ENCODE peak calls at places on chromosomes 4 and X, in nine cellular contexts. A is SK-N-SH, X is H1, W is transverse colon, G is suprapubic skin, F is stomach, Z is vagina, B is GM23338, T is HCT116. S is an unnamed sample.

GRCh38 chr4:791866-792630 is 33.9 kb downstream of the CPLX1 start:
- DNase-seq in A (no peak), X (no peak), W (peak; percentile 55), G (no peak), F (peak; percentile 69), Z (no peak), B (peak; percentile 85), T (no peak), S (peak; percentile 63)

GRCh38 chrX:96440941-96441340 is 243.7 kb upstream of the DIAPH2 start:
- DNase-seq in A (no peak), X (no peak), W (no peak), G (no peak), F (no peak), Z (no peak), B (no peak), T (no peak), S (no peak)

GRCh38 chr4:25966171-25966570 is 52.2 kb downstream of the SMIM20 start:
- DNase-seq in A (no peak), X (no peak), W (no peak), G (no peak), F (no peak), Z (no peak), B (no peak), T (no peak), S (no peak)

GRCh38 chr4:64360664-64361398 is 48.4 kb downstream of the TECRL start:
- DNase-seq in A (no peak), X (no peak), W (no peak), G (no peak), F (no peak), Z (no peak), B (no peak), T (no peak), S (no peak)

GRCh38 chr4:83356899-83357661 is 22.4 kb upstream of the HPSE start:
- DNase-seq in A (no peak), X (no peak), W (no peak), G (no peak), F (no peak), Z (no peak), B (no peak), T (peak; percentile 48), S (no peak)

GRCh38 chrX:124605518-124605917 is 259.2 kb downstream of the SH2D1A start:
- DNase-seq in A (no peak), X (no peak), W (no peak), G (no peak), F (no peak), Z (no peak), B (no peak), T (no peak), S (no peak)

GRCh38 chr4:156933633-156934258 is 37.9 kb downstream of the PDGFC start:
- DNase-seq in A (no peak), X (no peak), W (no peak), G (no peak), F (no peak), Z (no peak), B (no peak), T (peak; percentile 32), S (no peak)

GRCh38 chrX:1592128-1592862 is 891 bp downstream of the AKAP17A start:
- DNase-seq in A (peak; percentile 50), X (peak; percentile 49), W (peak; percentile 38), G (peak; percentile 77), F (peak; percentile 26), Z (no peak), B (peak; percentile 52), T (no peak), S (no peak)

GRCh38 chr4:16772366-16772850 is 126.0 kb downstream of the LDB2 start:
- DNase-seq in A (no peak), X (no peak), W (no peak), G (no peak), F (no peak), Z (no peak), B (no peak), T (no peak), S (no peak)

GRCh38 chrX:69298466-69299140 is 133.3 kb upstream of the PJA1 start:
- DNase-seq in A (no peak), X (no peak), W (no peak), G (no peak), F (no peak), Z (no peak), B (no peak), T (no peak), S (no peak)

GRCh38 chrX:154369453-154370299 is 4.8 kb downstream of the FLNA start:
- DNase-seq in A (peak; percentile 83), X (peak; percentile 65), W (peak; percentile 64), G (no peak), F (no peak), Z (no peak), B (peak; percentile 82), T (peak; percentile 63), S (peak; percentile 66)

GRCh38 chr4:31575504-31575903 is 855.3 kb downstream of the PCDH7 start:
- DNase-seq in A (no peak), X (no peak), W (no peak), G (no peak), F (no peak), Z (no peak), B (peak; percentile 32), T (no peak), S (no peak)

GRCh38 chrX:64536740-64537139 is 141.5 kb upstream of the MTMR8 start:
- DNase-seq in A (no peak), X (no peak), W (no peak), G (no peak), F (no peak), Z (no peak), B (no peak), T (no peak), S (no peak)

GRCh38 chr4:20254517-20255250 is 3.0 kb downstream of the SLIT2 start:
- DNase-seq in A (peak; percentile 54), X (no peak), W (no peak), G (peak; percentile 63), F (no peak), Z (no peak), B (peak; percentile 75), T (no peak), S (no peak)

GRCh38 chrX:45743081-45743533 is 542.4 kb upstream of the DIPK2B start:
- DNase-seq in A (peak; percentile 3), X (no peak), W (no peak), G (no peak), F (no peak), Z (no peak), B (peak; percentile 39), T (peak; percentile 76), S (no peak)
- TF ChIP-seq POLR2AphosphoS5 in A (peak; percentile 92), X (peak; percentile 16), W (no peak), G (no peak), F (no peak), Z (no peak), B (peak; percentile 27), T (peak; percentile 95), S (no peak)

DNA sequence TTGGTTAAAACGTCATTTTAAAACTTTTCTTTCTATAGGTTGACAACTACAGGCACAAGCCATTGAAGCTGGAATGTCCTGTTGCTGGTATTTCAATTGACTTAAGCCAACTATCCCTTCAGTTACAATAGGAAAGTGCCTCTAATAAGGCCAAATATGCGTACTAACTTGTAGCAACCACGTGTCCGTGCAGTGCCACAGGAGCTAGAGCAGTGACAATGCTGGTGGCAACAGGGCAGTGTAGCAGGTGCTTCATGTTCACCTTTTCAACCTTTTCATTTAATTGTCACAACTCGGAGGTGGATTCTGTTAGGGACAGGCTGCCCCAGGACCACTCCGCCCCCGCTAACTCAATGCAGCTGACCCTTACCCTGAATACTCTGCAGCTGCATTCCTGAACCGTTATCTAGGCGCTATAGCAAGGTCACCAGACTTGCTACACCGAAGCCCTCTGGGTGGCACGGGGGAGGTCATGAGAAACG is 37.7 kb downstream of the ERVMER34-1 start:
- DNase-seq in A (no peak), X (no peak), W (no peak), G (no peak), F (no peak), Z (no peak), B (no peak), T (no peak), S (no peak)
- TF ChIP-seq POLR2AphosphoS5 in A (no peak), X (peak; percentile 90), W (no peak), G (no peak), F (no peak), Z (no peak), B (peak; percentile 27), T (peak; percentile 32), S (no peak)

DNA sequence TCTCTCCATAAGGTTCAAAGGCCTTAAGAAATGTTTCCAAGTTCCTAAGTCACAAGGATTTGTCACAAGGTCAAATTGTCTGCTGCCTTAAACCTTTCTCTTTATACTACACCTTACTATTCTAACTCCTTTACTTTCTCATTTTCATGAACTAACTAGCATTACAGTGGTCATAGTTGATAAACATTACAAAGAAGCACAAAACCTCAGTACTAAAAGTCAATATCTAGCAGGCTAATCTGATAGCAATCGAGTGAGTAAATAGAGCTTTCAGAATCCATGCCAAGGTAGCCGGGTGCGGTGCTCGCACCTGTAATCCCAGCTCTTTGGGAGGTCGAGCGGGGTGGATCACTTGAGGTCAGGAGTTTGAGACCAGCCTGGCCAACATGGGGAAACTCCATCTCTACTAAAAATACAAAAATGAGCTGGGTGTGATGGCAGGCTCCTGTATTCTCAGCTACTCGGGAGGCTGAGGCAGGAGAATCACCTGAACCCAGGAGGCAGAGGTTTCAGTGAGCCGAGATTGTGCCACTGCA is 510.0 kb downstream of the GBA3 start:
- DNase-seq in A (no peak), X (no peak), W (peak; percentile 20), G (no peak), F (no peak), Z (no peak), B (no peak), T (no peak), S (no peak)
- TF ChIP-seq POLR2AphosphoS5 in A (no peak), X (no peak), W (no peak), G (no peak), F (no peak), Z (no peak), B (no peak), T (no peak), S (no peak)

GRCh38 chr4:186680649-186681048 is 43.0 kb downstream of the FAT1 start:
- DNase-seq in A (no peak), X (no peak), W (no peak), G (no peak), F (no peak), Z (no peak), B (no peak), T (no peak), S (no peak)

GRCh38 chr4:186676531-186677158 is 47.0 kb downstream of the FAT1 start:
- DNase-seq in A (no peak), X (no peak), W (no peak), G (no peak), F (no peak), Z (no peak), B (peak; percentile 57), T (no peak), S (no peak)
- TF ChIP-seq POLR2AphosphoS5 in A (no peak), X (no peak), W (peak; percentile 70), G (no peak), F (peak; percentile 55), Z (no peak), B (no peak), T (no peak), S (peak; percentile 76)

GRCh38 chrX:65667503-65668355 is at the start of gene MSN:
- DNase-seq in A (peak; percentile 15), X (peak; percentile 64), W (peak; percentile 76), G (peak; percentile 80), F (peak; percentile 71), Z (no peak), B (peak; percentile 51), T (no peak), S (peak; percentile 39)
- TF ChIP-seq POLR2AphosphoS5 in A (peak; percentile 55), X (no peak), W (peak; percentile 60), G (no peak), F (peak; percentile 59), Z (peak; percentile 77), B (no peak), T (peak; percentile 37), S (no peak)